ENCODE peak calls at places on chromosomes 11 and 22, in five cellular contexts. V is aorta, W is IMR-90, P is heart left ventricle, Y is body of pancreas. R is an unnamed sample.

GRCh38 chr11:13114566-13115465 is 105.7 kb downstream of the RASSF10 start:
- DNase-seq in V (no peak), W (no peak), P (no peak), Y (peak; percentile 30), R (peak; percentile 58)

GRCh38 chr11:29432719-29433325 is 584.0 kb downstream of the KCNA4 start:
- DNase-seq in V (no peak), W (peak; percentile 6), P (no peak), Y (no peak), R (no peak)

GRCh38 chr22:39515266-39516050 is 4.9 kb upstream of the ATF4 start:
- DNase-seq in V (no peak), W (no peak), P (no peak), Y (no peak), R (no peak)

GRCh38 chr11:6646040-6646439 is 9.6 kb downstream of the DCHS1 start:
- DNase-seq in V (peak; percentile 90), W (peak; percentile 80), P (peak; percentile 93), Y (no peak), R (no peak)

GRCh38 chr11:72719144-72719543 is 33.1 kb downstream of the ARAP1 start:
- DNase-seq in V (peak; percentile 49), W (peak; percentile 31), P (peak; percentile 83), Y (no peak), R (no peak)

GRCh38 chr11:60609632-60610031 is 89.8 kb upstream of the MS4A8 start:
- DNase-seq in V (no peak), W (no peak), P (no peak), Y (no peak), R (no peak)

GRCh38 chr11:10550503-10550902 is 9.5 kb upstream of the RNF141 start:
- DNase-seq in V (no peak), W (peak; percentile 82), P (no peak), Y (no peak), R (no peak)

GRCh38 chr11:107565219-107565937 is at the start of gene ALKBH8:
- DNase-seq in V (peak; percentile 86), W (peak; percentile 58), P (peak; percentile 86), Y (peak; percentile 70), R (peak; percentile 68)

GRCh38 chr11:113818426-113818825 is 38.8 kb downstream of the CLDN25 start:
- DNase-seq in V (no peak), W (no peak), P (no peak), Y (no peak), R (no peak)

GRCh38 chr11:17978553-17979287 is 34.1 kb downstream of the SERGEF start:
- DNase-seq in V (no peak), W (peak; percentile 53), P (peak; percentile 45), Y (peak; percentile 37), R (peak; percentile 56)

GRCh38 chr11:134036484-134037092 is 32.3 kb upstream of the JAM3 start:
- DNase-seq in V (no peak), W (no peak), P (no peak), Y (peak; percentile 37), R (peak; percentile 27)

GRCh38 chr11:105448703-105449079 is 161.2 kb upstream of the GRIA4 start:
- DNase-seq in V (no peak), W (no peak), P (no peak), Y (no peak), R (no peak)

GRCh38 chr11:84261707-84262106 is 975.5 kb upstream of the CCDC90B start:
- DNase-seq in V (no peak), W (no peak), P (no peak), Y (no peak), R (no peak)

GRCh38 chr11:70398834-70399680 is 728 bp downstream of the CTTN start:
- DNase-seq in V (peak; percentile 62), W (no peak), P (no peak), Y (peak; percentile 28), R (peak; percentile 57)

GRCh38 chr11:75582935-75583709 is 21.1 kb downstream of the SERPINH1 start:
- DNase-seq in V (peak; percentile 81), W (peak; percentile 66), P (peak; percentile 84), Y (peak; percentile 58), R (peak; percentile 63)

GRCh38 chr11:8296872-8297271 is 33.2 kb upstream of the LMO1 start:
- DNase-seq in V (no peak), W (no peak), P (no peak), Y (no peak), R (no peak)

GRCh38 chr22:47083379-47083986 is 321.0 kb downstream of the TBC1D22A start:
- DNase-seq in V (no peak), W (no peak), P (no peak), Y (no peak), R (no peak)

GRCh38 chr11:723120-723883 is 17.3 kb downstream of the EPS8L2 start:
- DNase-seq in V (no peak), W (peak; percentile 68), P (no peak), Y (no peak), R (peak; percentile 46)

GRCh38 chr22:44622147-44622427 is 79.9 kb upstream of the PRR5 start:
- DNase-seq in V (no peak), W (no peak), P (no peak), Y (no peak), R (no peak)

GRCh38 chr11:93821617-93822016 is 28.8 kb downstream of the VSTM5 start:
- DNase-seq in V (no peak), W (no peak), P (no peak), Y (no peak), R (no peak)

DNA sequence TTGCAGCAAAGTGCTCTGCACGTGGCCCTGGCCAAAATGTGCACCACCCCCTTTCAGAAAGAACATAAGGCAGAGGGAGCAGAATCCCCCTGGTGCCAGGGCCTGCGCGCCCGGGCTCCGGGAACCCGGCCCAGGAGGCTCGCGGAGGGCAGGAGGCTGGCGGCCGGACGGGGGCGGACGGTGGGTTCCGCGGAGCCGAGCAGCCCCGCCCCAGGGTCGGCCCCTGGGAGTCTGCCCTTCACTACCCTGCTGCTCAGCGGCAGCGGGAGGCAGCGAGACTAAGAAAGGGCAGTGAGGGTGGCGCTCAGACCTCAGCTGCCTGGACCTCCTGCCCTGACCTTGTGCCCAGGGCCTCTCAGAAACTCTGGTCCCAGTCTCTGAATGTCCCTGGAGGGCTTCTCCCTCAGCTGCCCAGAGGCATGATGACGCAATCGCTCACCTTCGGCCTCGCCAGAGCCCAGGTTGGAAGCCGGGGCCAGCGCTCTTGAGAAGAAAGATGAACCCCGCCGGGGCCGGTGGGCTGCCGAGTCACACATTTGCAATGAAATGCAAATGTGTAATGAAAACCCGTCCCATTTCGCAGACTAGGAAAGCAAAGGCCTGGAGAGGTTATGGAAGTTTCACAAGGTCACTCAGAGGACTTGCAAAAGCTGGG is 1.1 kb upstream of the CLMP start:
- DNase-seq in V (no peak), W (no peak), P (no peak), Y (no peak), R (no peak)
- H3K27ac ChIP-seq in V (peak overlapping the region; percentile 85), W (peak overlapping the region; percentile 93), P (no peak overlapping the region), Y (no peak overlapping the region), R (no peak overlapping the region)

DNA sequence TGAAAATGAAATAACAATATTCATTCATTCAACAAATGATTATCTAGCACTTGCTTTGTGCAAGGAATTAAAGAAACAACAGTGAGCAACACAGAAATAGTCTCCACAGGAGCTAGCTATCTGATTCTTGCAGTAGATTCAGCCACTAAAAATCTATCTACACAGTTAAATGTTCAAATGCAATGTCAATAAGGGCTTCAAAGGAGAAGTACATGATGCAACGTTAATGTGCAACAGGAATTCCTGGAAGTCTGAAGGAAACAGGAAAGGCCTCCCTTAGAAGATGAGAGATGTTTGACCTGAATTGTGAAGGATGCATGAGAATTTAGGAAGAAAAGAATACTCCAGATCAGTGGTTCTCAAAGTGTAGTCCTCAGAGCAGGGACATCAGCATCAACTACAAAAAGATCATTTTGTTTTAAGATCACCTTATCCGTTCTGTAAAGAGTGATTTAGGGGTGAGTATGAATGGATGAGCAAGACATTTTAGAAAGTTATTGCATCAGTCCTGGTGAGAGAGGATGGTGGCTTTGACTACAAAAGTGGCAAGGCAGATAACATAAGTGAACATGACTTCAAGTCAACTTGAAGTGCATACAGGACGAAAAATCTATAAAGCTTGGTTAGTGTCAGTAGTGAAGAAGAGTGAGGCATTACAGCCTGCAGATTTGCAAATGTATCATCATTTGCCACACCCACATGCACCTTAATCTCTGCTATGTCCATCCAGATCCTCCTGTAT is 96.0 kb downstream of the ETS1 start:
- DNase-seq in V (no peak), W (no peak), P (no peak), Y (no peak), R (no peak)
- H3K4me1 ChIP-seq in V (peaks cover 3% of the 10 kb centered on the region), W (peaks cover 25% of the 10 kb centered on the region), P (peaks cover 83% of the 10 kb centered on the region), Y (peaks cover 22% of the 10 kb centered on the region), R (peaks cover 20% of the 10 kb centered on the region)

GRCh38 chr22:49662681-49663080 is 165.0 kb downstream of the BRD1 start:
- DNase-seq in V (peak; percentile 32), W (no peak), P (no peak), Y (peak; percentile 2), R (no peak)

GRCh38 chr22:49663823-49664222 is 163.8 kb downstream of the BRD1 start:
- DNase-seq in V (peak; percentile 20), W (no peak), P (no peak), Y (peak; percentile 5), R (no peak)

GRCh38 chr22:49663311-49663711 is 164.4 kb downstream of the BRD1 start:
- DNase-seq in V (peak; percentile 29), W (no peak), P (no peak), Y (peak; percentile 8), R (no peak)

GRCh38 chr22:49664891-49665290 is 162.8 kb downstream of the BRD1 start:
- DNase-seq in V (peak; percentile 26), W (no peak), P (no peak), Y (no peak), R (no peak)

DNA sequence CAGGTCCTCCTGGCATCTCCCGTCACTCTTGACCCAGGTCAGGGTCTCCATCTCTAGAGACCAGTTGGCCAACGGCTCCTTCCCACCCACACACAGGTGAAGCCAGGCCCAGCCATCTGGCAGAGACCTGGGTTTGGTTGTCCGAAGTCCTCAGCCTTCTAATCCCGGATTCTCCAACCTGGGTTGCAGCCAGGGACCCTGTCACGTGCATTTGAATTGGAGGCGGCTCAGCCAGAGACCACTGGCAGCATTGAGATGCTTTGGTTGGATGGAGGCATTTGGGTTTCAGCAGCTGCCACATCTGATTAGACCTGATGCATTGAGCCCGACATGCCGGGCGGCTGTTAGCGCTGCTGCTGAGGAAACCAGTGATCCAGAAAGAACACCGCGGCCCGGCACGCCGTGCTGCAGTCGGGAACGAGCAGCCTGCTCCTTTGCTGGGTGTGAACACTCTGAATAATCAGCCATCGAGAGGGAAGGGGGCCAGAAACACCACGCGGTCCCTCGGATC is 163.2 kb downstream of the BRD1 start:
- DNase-seq in V (peak; percentile 21), W (no peak), P (no peak), Y (peak; percentile 5), R (peak; percentile 44)
- H3K27ac ChIP-seq in V (no peak overlapping the region), W (no peak overlapping the region), P (no peak overlapping the region), Y (no peak overlapping the region), R (no peak overlapping the region)

GRCh38 chr22:17152971-17153370 is 6.1 kb downstream of the HDHD5 start:
- DNase-seq in V (no peak), W (no peak), P (no peak), Y (no peak), R (no peak)

GRCh38 chr22:17157714-17158113 is 1.4 kb downstream of the HDHD5 start:
- DNase-seq in V (no peak), W (no peak), P (no peak), Y (no peak), R (no peak)

GRCh38 chr22:17155941-17156340 is 3.1 kb downstream of the HDHD5 start:
- DNase-seq in V (no peak), W (no peak), P (no peak), Y (no peak), R (no peak)

GRCh38 chr22:17152340-17152739 is 6.7 kb downstream of the HDHD5 start:
- DNase-seq in V (no peak), W (no peak), P (no peak), Y (no peak), R (no peak)

DNA sequence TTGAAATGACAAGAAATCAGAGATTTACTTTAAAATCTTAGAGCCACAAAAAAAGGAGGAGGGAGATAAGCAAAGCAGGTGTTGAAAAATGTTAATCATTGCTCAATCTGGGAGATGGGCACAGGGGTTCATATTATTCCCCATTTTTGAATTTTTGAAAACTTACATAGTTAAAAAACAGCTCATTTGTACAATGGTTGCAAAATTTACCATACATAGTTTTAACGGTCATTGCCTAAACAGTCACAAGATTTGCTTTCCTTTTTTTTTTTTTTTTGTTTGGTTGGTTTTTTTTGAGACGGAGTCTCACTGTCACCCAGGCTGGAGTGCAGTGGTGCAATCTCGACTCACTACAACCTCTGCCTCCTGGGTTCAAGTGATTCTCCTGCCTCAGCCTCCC is 4.1 kb downstream of the HDHD5 start:
- DNase-seq in V (no peak), W (no peak), P (no peak), Y (no peak), R (no peak)
- H3K4me1 ChIP-seq in V (no peaks in the 10 kb centered on the region), W (peaks cover 4% of the 10 kb centered on the region), P (peaks cover 35% of the 10 kb centered on the region), Y (peaks cover 64% of the 10 kb centered on the region), R (peaks cover 12% of the 10 kb centered on the region)

R was measured in thyroid gland.